ENCODE peak calls at places on chromosomes 3 and 15, in four cellular contexts. O is osteocyte, M is HepG2, P is left lung. A is an unnamed sample.
A peak's percentile ranks its signal among the peaks of the same experiment; 100 is the strongest.

GRCh38 chr3:114428173-114428606 is 134.4 kb downstream of the TIGIT start:
- DNase-seq in O (no peak), M (no peak), P (no peak), A (no peak)

GRCh38 chr15:85361306-85361705 is 19.1 kb upstream of the AKAP13 start:
- DNase-seq in O (no peak), M (no peak), P (no peak), A (no peak)

GRCh38 chr15:89370120-89371077 is 35.8 kb upstream of the POLG start:
- DNase-seq in O (no peak), M (no peak), P (no peak), A (no peak)

GRCh38 chr15:72844067-72844466 is 60.5 kb upstream of the ADPGK start:
- DNase-seq in O (no peak), M (no peak), P (no peak), A (no peak)

GRCh38 chr15:57436961-57437360 is 60.7 kb downstream of the CGNL1 start:
- DNase-seq in O (no peak), M (no peak), P (no peak), A (no peak)

GRCh38 chr3:122942937-122943827 is 84.4 kb downstream of the SEMA5B start:
- DNase-seq in O (peak; percentile 89), M (peak; percentile 61), P (peak; percentile 70), A (peak; percentile 85)

GRCh38 chr3:34175636-34176186 is 377.3 kb downstream of the PDCD6IP start:
- DNase-seq in O (no peak), M (no peak), P (no peak), A (no peak)

GRCh38 chr3:99066863-99067262 is 165.4 kb upstream of the DCBLD2 start:
- DNase-seq in O (no peak), M (no peak), P (no peak), A (no peak)

GRCh38 chr3:127103116-127103515 is 89.8 kb upstream of the PRR23E start:
- DNase-seq in O (no peak), M (no peak), P (no peak), A (no peak)

GRCh38 chr3:125002414-125002811 is 53.4 kb downstream of the HEG1 start:
- DNase-seq in O (no peak), M (peak; percentile 72), P (no peak), A (no peak)

GRCh38 chr3:144770291-144770690 is 798.7 kb downstream of the DIPK2A start:
- DNase-seq in O (no peak), M (no peak), P (no peak), A (no peak)

GRCh38 chr3:107431298-107432012 is 54.2 kb downstream of the CCDC54 start:
- DNase-seq in O (peak; percentile 89), M (no peak), P (peak; percentile 71), A (peak; percentile 52)

DNA sequence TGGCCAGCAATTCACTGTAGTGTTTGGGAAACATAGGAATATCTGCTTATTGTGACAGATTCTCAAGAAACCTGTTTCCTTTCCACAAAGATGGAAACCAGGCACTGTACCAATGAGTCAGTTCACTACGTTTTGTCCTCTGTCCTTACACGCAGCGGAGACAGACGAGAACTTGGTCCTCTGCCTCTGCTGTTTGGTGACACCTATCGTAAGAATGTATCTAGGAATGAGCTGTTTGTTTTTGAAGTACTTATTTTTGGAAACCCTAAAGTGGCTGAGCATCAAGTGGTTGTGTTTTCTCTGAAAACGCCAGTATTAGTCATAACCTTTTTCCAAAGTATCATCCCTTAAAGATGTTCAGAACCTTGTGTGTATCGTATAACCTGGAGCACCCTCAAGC is 93.0 kb downstream of the PGPEP1L start:
- DNase-seq in O (no peak), M (no peak), P (no peak), A (no peak)
- TF ChIP-seq CTCF in O (peak; percentile 32), M (no peak), P (no peak), A (no peak)

GRCh38 chr15:42920281-42921048 is at the start of gene TTBK2:
- DNase-seq in O (peak; percentile 99), M (peak; percentile 96), P (peak; percentile 99), A (peak; percentile 97)
- TF ChIP-seq CTCF in O (peak; percentile 18), M (peak; percentile 16), P (peak; percentile 36), A (no peak)

GRCh38 chr3:13655074-13655913 is 106.4 kb downstream of the FBLN2 start:
- DNase-seq in O (peak; percentile 88), M (no peak), P (no peak), A (peak; percentile 83)
- TF ChIP-seq CTCF in O (peak; percentile 68), M (peak; percentile 60), P (peak; percentile 53), A (peak; percentile 87)

GRCh38 chr3:64667887-64668581 is 19.8 kb downstream of the ADAMTS9 start:
- DNase-seq in O (no peak), M (no peak), P (peak; percentile 67), A (no peak)
- TF ChIP-seq CTCF in O (no peak), M (no peak), P (no peak), A (no peak)

DNA sequence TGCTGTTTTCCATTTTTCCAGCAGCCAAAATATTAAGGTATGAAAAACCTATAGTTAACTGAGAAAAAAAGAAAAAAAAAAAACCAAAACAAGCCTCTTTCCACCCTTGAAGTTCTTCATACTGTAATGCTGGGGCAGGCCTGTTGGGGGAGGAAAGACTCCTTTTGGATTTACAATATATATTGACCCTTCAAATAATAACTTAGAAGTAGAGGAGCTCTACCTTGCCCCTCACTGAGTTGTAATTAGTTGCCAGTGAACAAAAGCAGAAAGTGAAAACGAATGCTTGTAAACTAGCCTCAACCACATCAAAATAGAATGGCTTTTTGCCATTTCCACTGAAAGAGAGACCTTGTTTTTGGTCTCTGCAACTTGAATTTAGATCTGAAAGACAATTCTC is 326.6 kb downstream of the NR2F2 start:
- DNase-seq in O (no peak), M (no peak), P (no peak), A (no peak)
- TF ChIP-seq CTCF in O (no peak), M (no peak), P (no peak), A (peak; percentile 13)

DNA sequence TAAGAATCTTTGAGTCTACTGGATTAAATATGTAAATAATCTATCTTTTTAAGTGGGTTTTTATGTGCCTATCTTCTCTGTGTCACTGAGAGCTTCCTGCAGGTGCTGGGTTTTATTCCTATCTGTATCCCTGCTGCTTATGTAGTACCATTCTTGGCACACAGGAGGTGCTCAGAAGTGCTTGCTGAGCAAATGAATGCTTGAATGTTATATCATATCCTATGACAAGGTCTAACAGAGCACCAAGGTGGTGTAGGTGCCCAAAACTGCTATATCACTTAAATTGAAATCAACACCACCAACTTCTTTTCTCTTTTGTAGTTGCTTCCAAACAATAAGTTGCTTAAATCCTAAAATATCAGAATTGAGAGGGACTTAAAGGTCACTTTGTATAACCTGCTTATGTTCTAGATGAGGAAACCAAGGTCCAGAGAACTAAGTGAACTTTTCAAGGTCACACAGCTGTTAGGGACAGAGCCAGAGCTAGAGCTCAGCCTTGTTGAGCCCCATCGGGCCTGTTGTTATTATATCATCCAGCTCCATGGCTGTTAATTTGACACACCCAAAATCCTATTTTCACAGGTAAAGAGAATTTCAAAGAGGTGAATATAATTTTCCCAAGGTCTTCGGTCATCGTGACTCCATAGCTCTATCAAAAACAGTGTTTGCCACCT is 46.0 kb downstream of the CCNL1 start:
- DNase-seq in O (no peak), M (no peak), P (no peak), A (no peak)
- TF ChIP-seq CTCF in O (no peak), M (no peak), P (no peak), A (peak; percentile 17)

A was measured in progenitor cell of endocrine pancreas.